ENCODE peak calls at places on chromosomes 11 and 22, in seven cellular contexts. H, Z, F, G, X, P and O are unnamed samples.

GRCh38 chr11:95145430-95146063 is 55.9 kb downstream of the ENDOD1 start:
- DNase-seq in H (no peak), Z (no peak), F (no peak), G (no peak), X (no peak), P (no peak), O (no peak)

GRCh38 chr11:70433966-70434812 is 35.9 kb downstream of the CTTN start:
- DNase-seq in H (no peak), Z (no peak), F (no peak), G (no peak), X (no peak), P (no peak), O (no peak)

GRCh38 chr11:75777461-75778110 is 9.0 kb downstream of the DGAT2 start:
- DNase-seq in H (no peak), Z (no peak), F (no peak), G (no peak), X (no peak), P (no peak), O (no peak)

GRCh38 chr22:24494535-24495364 is at the start of gene UPB1:
- DNase-seq in H (no peak), Z (no peak), F (no peak), G (no peak), X (no peak), P (no peak), O (no peak)

GRCh38 chr11:93073026-93073425 is 103.6 kb downstream of the MTNR1B start:
- DNase-seq in H (no peak), Z (no peak), F (no peak), G (no peak), X (no peak), P (no peak), O (no peak)

GRCh38 chr11:45091563-45092392 is 54.7 kb upstream of the PRDM11 start:
- DNase-seq in H (no peak), Z (no peak), F (no peak), G (peak; percentile 76), X (no peak), P (no peak), O (no peak)

GRCh38 chr11:134691474-134691873 is 279.4 kb upstream of the B3GAT1 start:
- DNase-seq in H (no peak), Z (no peak), F (no peak), G (no peak), X (no peak), P (no peak), O (no peak)

GRCh38 chr11:11243790-11244469 is 109.1 kb downstream of the CSNK2A3 start:
- DNase-seq in H (no peak), Z (no peak), F (no peak), G (no peak), X (no peak), P (peak; percentile 39), O (no peak)

GRCh38 chr22:30694171-30694637 is 470 bp upstream of the OSBP2 start:
- DNase-seq in H (peak; percentile 14), Z (peak; percentile 28), F (no peak), G (no peak), X (no peak), P (peak; percentile 40), O (no peak)

GRCh38 chr11:96114178-96115070 is 190.5 kb upstream of the MTMR2 start:
- DNase-seq in H (no peak), Z (no peak), F (no peak), G (no peak), X (no peak), P (no peak), O (no peak)

GRCh38 chr11:120392299-120392698 is 56.1 kb downstream of the ARHGEF12 start:
- DNase-seq in H (no peak), Z (no peak), F (no peak), G (no peak), X (no peak), P (no peak), O (no peak)

GRCh38 chr11:28874706-28875105 is 766.5 kb downstream of the METTL15 start:
- DNase-seq in H (no peak), Z (no peak), F (no peak), G (no peak), X (no peak), P (no peak), O (no peak)

GRCh38 chr11:82003671-82004148 is 730.0 kb downstream of the FAM181B start:
- DNase-seq in H (no peak), Z (no peak), F (no peak), G (no peak), X (peak; percentile 4), P (no peak), O (peak; percentile 98)

GRCh38 chr22:32361257-32361656 is 3.6 kb downstream of the RFPL3 start:
- DNase-seq in H (no peak), Z (no peak), F (no peak), G (no peak), X (no peak), P (no peak), O (no peak)

GRCh38 chr11:121452609-121453150 is at the start of gene SORL1-AS1:
- DNase-seq in H (no peak), Z (no peak), F (no peak), G (no peak), X (no peak), P (no peak), O (no peak)

GRCh38 chr22:16806401-16806800 is 18.8 kb downstream of the XKR3 start:
- DNase-seq in H (no peak), Z (no peak), F (no peak), G (no peak), X (no peak), P (no peak), O (no peak)

GRCh38 chr11:10490032-10490397 is 35.0 kb downstream of the AMPD3 start:
- DNase-seq in H (no peak), Z (no peak), F (no peak), G (no peak), X (no peak), P (no peak), O (no peak)

GRCh38 chr11:56799691-56800090 is 51.2 kb upstream of the OR9G4 start:
- DNase-seq in H (no peak), Z (no peak), F (no peak), G (no peak), X (no peak), P (no peak), O (no peak)

GRCh38 chr22:45903355-45904149 is 73.4 kb downstream of the WNT7B start:
- DNase-seq in H (no peak), Z (no peak), F (no peak), G (peak; percentile 20), X (peak; percentile 16), P (no peak), O (peak; percentile 57)